ENCODE peak calls at places on chromosomes 1 and 21, in four cellular contexts. O is cardiac muscle cell, M is A673, H is endodermal cell. F is an unnamed sample.

GRCh38 chr21:44871576-44872265 is 1.8 kb downstream of the PTTG1IP start:
- DNase-seq in O (peak), M (no peak), H (no peak), F (no peak)

GRCh38 chr1:19209439-19209989 is 552 bp downstream of the UBR4 start:
- DNase-seq in M (peak), O (peak), H (no peak), F (peak)

GRCh38 chr1:100028765-100029164 is 59.0 kb downstream of the SLC35A3 start:
- DNase-seq in M (no peak), O (no peak), H (no peak), F (no peak)

GRCh38 chr1:7549693-7550161 is 221.4 kb upstream of the VAMP3 start:
- DNase-seq in O (no peak), M (peak), H (no peak), F (no peak)

GRCh38 chr1:150621497-150622113 is 7.8 kb downstream of the ENSA start:
- DNase-seq in M (peak), O (peak), H (peak), F (peak)

GRCh38 chr1:51303315-51303714 is 27.0 kb downstream of the TTC39A start:
- DNase-seq in H (peak), M (no peak), O (no peak), F (no peak)

GRCh38 chr21:44548381-44548780 is 2.9 kb downstream of the KRTAP10-2 start:
- DNase-seq in O (no peak), M (no peak), H (no peak), F (no peak)

GRCh38 chr21:33441489-33442477 is 38.0 kb downstream of the TMEM50B start:
- DNase-seq in O (peak), M (peak), H (peak), F (peak)

GRCh38 chr1:226457307-226457712 is 49.4 kb upstream of the PARP1 start:
- DNase-seq in H (peak), M (peak), O (no peak), F (no peak)

GRCh38 chr1:151680812-151681211 is 35.8 kb downstream of the CELF3 start:
- DNase-seq in M (peak), O (no peak), H (no peak), F (no peak)

GRCh38 chr1:198176179-198176578 is 19.4 kb downstream of the NEK7 start:
- DNase-seq in O (no peak), M (no peak), H (no peak), F (no peak)

GRCh38 chr1:37793773-37794371 is at the start of gene MANEAL:
- DNase-seq in H (peak), O (peak), M (peak), F (peak)

GRCh38 chr1:14826172-14826636 is 227.7 kb downstream of the KAZN start:
- DNase-seq in H (no peak), M (peak), O (no peak), F (no peak)

GRCh38 chr1:90881034-90881433 is 140.8 kb downstream of the ZNF644 start:
- DNase-seq in O (no peak), H (no peak), M (no peak), F (no peak)

GRCh38 chr1:46969014-46969619 is 27.8 kb upstream of the CYP4A11 start:
- DNase-seq in M (no peak), H (no peak), O (no peak), F (no peak)

GRCh38 chr1:33429846-33430750 is 797 bp downstream of the PHC2 start:
- DNase-seq in M (no peak), H (no peak), O (peak), F (peak)

GRCh38 chr1:180150982-180151381 is 3.7 kb upstream of the QSOX1 start:
- DNase-seq in M (peak), H (no peak), O (no peak), F (no peak)

GRCh38 chr1:96966536-96967138 is 245.1 kb downstream of the PTBP2 start:
- DNase-seq in M (peak), O (peak), H (peak), F (peak)

GRCh38 chr1:151718666-151719065 is 2.1 kb upstream of the CELF3 start:
- DNase-seq in M (no peak), H (no peak), O (no peak), F (no peak)

GRCh38 chr1:151885479-151885878 is 23.8 kb downstream of the THEM4 start:
- DNase-seq in H (no peak), O (no peak), M (no peak), F (no peak)

GRCh38 chr1:59699227-59699847 is 115.4 kb upstream of the HOOK1 start:
- DNase-seq in M (peak), O (peak), H (no peak), F (peak)

GRCh38 chr1:5938068-5938740 is 54.0 kb downstream of the NPHP4 start:
- DNase-seq in O (no peak), M (no peak), H (no peak), F (no peak)

GRCh38 chr21:27363719-27364479 is 397.0 kb upstream of the ADAMTS5 start:
- DNase-seq in M (no peak), H (no peak), O (no peak), F (no peak)

GRCh38 chr1:228001738-228002535 is 4.9 kb upstream of the WNT3A start:
- DNase-seq in M (no peak), O (no peak), H (peak), F (no peak)

GRCh38 chr21:29025328-29025713 is 853 bp downstream of the USP16 start:
- DNase-seq in H (no peak), O (peak), M (no peak), F (no peak)
- TF ChIP-seq CTCF in H (no peak), O (no peak), M (no peak), F (no peak)

GRCh38 chr1:181587870-181588438 is 104.6 kb downstream of the CACNA1E start:
- DNase-seq in O (no peak), H (peak), M (peak), F (no peak)
- TF ChIP-seq CTCF in O (no peak), H (peak), M (peak), F (no peak)

GRCh38 chr1:183186820-183187219 is 756 bp downstream of the LAMC2 start:
- DNase-seq in O (no peak), H (no peak), M (no peak), F (no peak)

GRCh38 chr1:183191833-183192232 is 5.8 kb downstream of the LAMC2 start:
- DNase-seq in O (no peak), H (no peak), M (peak), F (no peak)

GRCh38 chr1:183180213-183180612 is 5.9 kb upstream of the LAMC2 start:
- DNase-seq in M (peak), H (no peak), O (peak), F (no peak)

GRCh38 chr1:183180634-183181056 is 5.4 kb upstream of the LAMC2 start:
- DNase-seq in H (no peak), M (peak), O (peak), F (peak)

DNA sequence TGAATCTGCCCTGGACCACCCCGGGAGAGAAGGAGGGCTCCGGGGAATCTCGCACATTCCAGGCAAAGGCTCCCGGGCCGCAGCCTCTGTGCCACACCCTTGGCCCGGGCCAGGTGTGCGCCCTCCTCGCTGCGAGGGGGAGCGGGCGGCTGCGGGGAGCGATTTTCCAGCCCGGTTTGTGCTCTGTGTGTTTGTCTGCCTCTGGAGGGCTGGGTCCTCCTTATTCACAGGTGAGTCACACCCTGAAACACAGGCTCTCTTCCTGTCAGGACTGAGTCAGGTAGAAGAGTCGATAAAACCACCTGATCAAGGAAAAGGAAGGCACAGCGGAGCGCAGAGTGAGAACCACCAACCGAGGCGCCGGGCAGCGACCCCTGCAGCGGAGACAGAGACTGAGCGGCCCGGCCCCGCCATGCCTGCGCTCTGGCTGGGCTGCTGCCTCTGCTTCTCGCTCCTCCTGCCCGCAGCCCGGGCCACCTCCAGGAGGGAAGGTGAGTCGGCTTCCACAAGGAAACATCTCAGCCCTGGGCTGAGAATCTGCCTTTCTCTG is at the start of gene LAMC2:
- DNase-seq in O (peak), M (no peak), H (peak), F (no peak)
- TF ChIP-seq CTCF in O (peak), M (no peak), H (peak), F (no peak)

GRCh38 chr1:83516369-83516768 is 482.6 kb downstream of the TTLL7 start:
- DNase-seq in O (no peak), H (no peak), M (peak), F (no peak)

GRCh38 chr1:83511327-83511726 is 487.6 kb downstream of the TTLL7 start:
- DNase-seq in M (peak), O (no peak), H (no peak), F (no peak)

GRCh38 chr1:83512371-83513004 is 486.4 kb downstream of the TTLL7 start:
- DNase-seq in M (peak), H (no peak), O (no peak), F (no peak)

GRCh38 chr1:83520797-83521196 is 478.1 kb downstream of the TTLL7 start:
- DNase-seq in M (peak), H (no peak), O (no peak), F (no peak)

GRCh38 chr1:83515566-83516169 is 483.3 kb downstream of the TTLL7 start:
- DNase-seq in M (peak), H (no peak), O (no peak), F (no peak)
- TF ChIP-seq CTCF in M (no peak), H (no peak), O (no peak), F (no peak)

DNA sequence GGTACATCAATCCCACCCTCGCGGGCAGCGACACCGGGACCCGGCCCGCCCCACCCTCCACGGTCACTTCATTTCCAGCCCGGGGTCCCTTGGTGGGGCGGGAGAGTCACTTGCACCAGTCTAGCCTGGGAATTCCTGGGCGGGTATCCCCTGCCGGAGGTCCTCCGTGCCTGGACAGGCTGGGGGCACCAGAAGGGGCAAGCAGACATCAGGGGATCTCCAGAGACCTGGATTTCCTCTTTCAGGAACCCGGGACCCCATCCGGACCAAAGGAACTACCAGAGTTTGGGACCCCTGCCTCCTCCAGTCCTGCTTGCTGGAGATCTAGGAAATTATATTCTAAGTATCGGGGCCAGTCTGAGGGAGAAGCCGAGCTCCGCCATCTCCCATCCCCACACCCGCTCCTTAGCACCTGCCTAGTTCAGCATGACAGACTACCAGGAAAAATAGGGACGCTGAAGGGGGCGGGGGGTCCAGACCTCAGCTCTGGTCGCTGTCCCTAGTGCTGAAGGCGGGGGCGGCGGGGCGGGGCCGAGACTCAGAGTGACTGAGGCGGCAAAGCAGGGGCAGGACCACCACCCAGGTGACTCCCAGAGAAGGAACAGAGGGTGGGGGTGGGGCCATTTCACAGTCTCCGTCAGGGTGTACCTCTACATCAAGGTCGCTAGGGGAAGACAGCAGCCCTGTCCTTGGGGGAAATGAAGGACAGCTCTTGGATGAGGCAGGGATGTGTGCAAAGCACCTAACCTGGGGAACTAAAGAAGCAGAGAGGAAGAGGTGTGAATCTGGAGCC is 829 bp downstream of the HCN3 start:
- DNase-seq in H (peak), M (peak), O (peak), F (peak)
- TF ChIP-seq CTCF in H (peak), M (peak), O (peak), F (no peak)

DNA sequence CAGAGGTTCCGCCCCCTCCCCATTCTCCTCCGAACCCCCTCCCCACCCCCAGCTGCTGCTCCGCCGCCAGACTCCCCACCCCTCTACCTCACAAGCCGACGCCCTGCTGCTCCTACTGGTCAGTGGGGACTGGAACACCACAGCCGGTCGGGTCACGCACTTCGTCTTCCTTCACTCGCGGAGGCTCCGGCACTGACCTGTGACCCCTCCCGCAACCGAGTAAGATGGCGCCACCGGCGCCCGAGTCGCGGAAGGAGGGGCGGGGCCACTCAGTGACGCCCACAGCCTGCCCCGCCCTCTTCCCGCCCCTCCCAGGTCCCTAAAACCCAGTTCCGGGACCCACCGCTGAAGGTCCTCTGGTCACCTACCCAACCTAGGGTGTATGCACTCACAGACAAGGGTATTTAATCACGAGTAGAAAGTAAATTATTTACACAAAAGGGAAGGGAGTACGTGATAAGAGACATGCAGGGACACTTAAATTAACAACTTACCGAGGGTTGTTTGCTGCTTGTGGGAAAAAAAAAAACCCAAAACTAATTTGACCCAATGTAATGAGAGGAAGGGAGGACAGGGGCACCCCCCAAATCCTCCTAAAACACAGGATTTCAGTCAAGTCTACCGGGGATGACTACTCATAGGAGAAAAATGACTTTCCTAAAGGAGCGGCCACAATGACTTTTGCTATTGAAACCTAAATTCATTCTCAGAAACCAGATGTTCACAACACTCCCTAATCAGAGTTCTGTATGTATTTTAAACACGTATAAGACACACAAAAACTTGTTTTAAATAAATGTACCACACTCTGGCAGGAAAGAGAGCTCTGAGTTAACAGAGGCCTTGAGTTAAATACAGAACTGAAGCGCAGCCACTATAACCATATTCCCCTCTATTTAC is at the start of gene RIT1:
- DNase-seq in O (peak), H (peak), M (peak), F (peak)
- TF ChIP-seq CTCF in O (no peak), H (no peak), M (no peak), F (no peak)

DNA sequence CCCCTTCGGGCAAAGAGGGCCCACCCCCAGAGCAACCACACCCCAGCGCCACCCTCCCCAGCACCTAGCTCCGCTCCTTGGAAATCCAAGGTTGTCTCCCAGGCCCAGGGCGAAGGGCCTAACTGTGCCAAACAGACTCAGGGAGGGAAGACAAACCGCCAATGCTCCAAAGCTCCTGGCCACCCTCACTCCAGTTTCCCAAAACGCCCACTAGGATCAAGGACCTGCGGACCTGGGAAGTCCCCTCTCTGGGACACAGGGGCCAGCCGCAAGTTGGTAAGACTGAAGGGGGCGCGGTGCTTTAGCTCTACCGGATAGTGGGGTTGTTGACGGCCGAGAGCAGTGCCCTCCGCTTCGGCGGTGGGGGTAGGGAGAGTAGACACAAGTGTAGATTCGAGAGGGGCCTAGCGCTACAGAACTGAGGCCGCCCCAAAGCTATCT is 581 bp downstream of the IRF6 start:
- DNase-seq in H (peak), O (peak), M (no peak), F (no peak)
- TF ChIP-seq CTCF in H (peak), O (no peak), M (no peak), F (no peak)

GRCh38 chr1:109024651-109025050 is 17.3 kb downstream of the WDR47 start:
- DNase-seq in H (no peak), M (no peak), O (no peak), F (no peak)
- TF ChIP-seq CTCF in H (no peak), M (no peak), O (no peak), F (no peak)

GRCh38 chr1:105793541-105794146 is 1262.8 kb upstream of the PRMT6 start:
- DNase-seq in H (peak), M (peak), O (peak), F (peak)
- TF ChIP-seq CTCF in H (peak), M (peak), O (peak), F (peak)

GRCh38 chr1:16072616-16073484 is 601 bp downstream of the FAM131C start:
- DNase-seq in M (no peak), H (peak), O (peak), F (no peak)
- TF ChIP-seq CTCF in M (no peak), H (no peak), O (peak), F (no peak)